ENCODE peak calls at places on chromosomes 5 and 9, in five cellular contexts. T is HepG2, L is IMR-90, A is GM12878, K is SK-N-SH. D is an unnamed sample.

GRCh38 chr5:130496215-130496614 is 592.0 kb downstream of the CHSY3 start:
- DNase-seq in T (no peak), L (no peak), A (no peak), K (no peak), D (no peak)

GRCh38 chr9:120152295-120152694 is 427.7 kb downstream of the CDK5RAP2 start:
- DNase-seq in T (no peak), L (no peak), A (no peak), K (peak), D (peak)

GRCh38 chr5:14147210-14147609 is 4.1 kb downstream of the TRIO start:
- DNase-seq in T (no peak), L (no peak), A (no peak), K (no peak), D (no peak)

GRCh38 chr9:97529363-97530076 is 28.1 kb downstream of the TMOD1 start:
- DNase-seq in T (no peak), L (peak), A (peak), K (no peak), D (no peak)

GRCh38 chr5:88142801-88143692 is 125.6 kb downstream of the TMEM161B start:
- DNase-seq in T (no peak), L (no peak), A (no peak), K (no peak), D (no peak)

GRCh38 chr9:89379508-89380115 is 61.3 kb downstream of the SECISBP2 start:
- DNase-seq in T (no peak), L (no peak), A (no peak), K (no peak), D (no peak)

GRCh38 chr5:138212828-138213160 is 329 bp downstream of the CDC23 start:
- DNase-seq in T (no peak), L (peak), A (no peak), K (no peak), D (peak)

GRCh38 chr5:143605403-143606005 is 202.0 kb upstream of the NR3C1 start:
- DNase-seq in T (no peak), L (peak), A (peak), K (no peak), D (no peak)

GRCh38 chr9:96071245-96072124 is 196.0 kb downstream of the ERCC6L2 start:
- DNase-seq in T (peak), L (peak), A (no peak), K (peak), D (peak)

GRCh38 chr9:123687246-123687721 is 242.6 kb downstream of the DENND1A start:
- DNase-seq in T (peak), L (no peak), A (no peak), K (no peak), D (no peak)

GRCh38 chr5:149264432-149265069 is 7.1 kb upstream of the AFAP1L1 start:
- DNase-seq in T (peak), L (no peak), A (no peak), K (peak), D (peak)

GRCh38 chr5:59276277-59276647 is 617.3 kb downstream of the PDE4D start:
- DNase-seq in T (no peak), L (no peak), A (no peak), K (no peak), D (no peak)

GRCh38 chr5:108280960-108281569 is 100.8 kb downstream of the FBXL17 start:
- DNase-seq in T (no peak), L (no peak), A (no peak), K (no peak), D (no peak)

GRCh38 chr9:126631254-126631653 is 17.5 kb downstream of the LMX1B start:
- DNase-seq in T (no peak), L (no peak), A (no peak), K (no peak), D (peak)

GRCh38 chr5:37495668-37496067 is 116.5 kb downstream of the WDR70 start:
- DNase-seq in T (no peak), L (peak), A (no peak), K (no peak), D (no peak)

GRCh38 chr5:38716516-38716915 is 129.3 kb upstream of the OSMR start:
- DNase-seq in T (no peak), L (no peak), A (no peak), K (no peak), D (no peak)

GRCh38 chr5:143261748-143262392 is 141.6 kb downstream of the NR3C1 start:
- DNase-seq in T (no peak), L (peak), A (no peak), K (no peak), D (no peak)

GRCh38 chr9:134966270-134966669 is 48.6 kb upstream of the FCN1 start:
- DNase-seq in T (no peak), L (no peak), A (no peak), K (no peak), D (no peak)

GRCh38 chr5:25028994-25029393 is 384.2 kb upstream of the CDH10 start:
- DNase-seq in T (no peak), L (no peak), A (no peak), K (no peak), D (no peak)

GRCh38 chr5:40906351-40906751 is 2.9 kb upstream of the C7 start:
- DNase-seq in T (peak), L (peak), A (no peak), K (no peak), D (no peak)

GRCh38 chr9:69195681-69196080 is 21.6 kb downstream of the TJP2 start:
- DNase-seq in T (no peak), L (no peak), A (no peak), K (no peak), D (no peak)

GRCh38 chr5:57394421-57395210 is 88.0 kb downstream of the ACTBL2 start:
- DNase-seq in T (no peak), L (no peak), A (no peak), K (no peak), D (no peak)

GRCh38 chr5:114185274-114185673 is 176.6 kb upstream of the KCNN2 start:
- DNase-seq in T (no peak), L (no peak), A (no peak), K (no peak), D (no peak)

GRCh38 chr5:10695055-10695649 is 65.9 kb downstream of the DAP start:
- DNase-seq in T (peak), L (peak), A (no peak), K (peak), D (no peak)

GRCh38 chr9:97627624-97628023 is 5.5 kb downstream of the TSTD2 start:
- DNase-seq in T (no peak), L (peak), A (no peak), K (no peak), D (no peak)

GRCh38 chr9:93184439-93185221 is 691 bp downstream of the WNK2 start:
- DNase-seq in T (no peak), L (no peak), A (no peak), K (peak), D (no peak)

GRCh38 chr9:120109242-120109641 is 470.7 kb downstream of the CDK5RAP2 start:
- DNase-seq in T (peak), L (no peak), A (no peak), K (peak), D (peak)

GRCh38 chr5:170467000-170467707 is 36.7 kb upstream of the KCNIP1 start:
- DNase-seq in T (no peak), L (peak), A (no peak), K (no peak), D (no peak)

GRCh38 chr9:32378496-32378895 is 5.9 kb upstream of the ACO1 start:
- DNase-seq in T (peak), L (peak), A (peak), K (peak), D (peak)

DNA sequence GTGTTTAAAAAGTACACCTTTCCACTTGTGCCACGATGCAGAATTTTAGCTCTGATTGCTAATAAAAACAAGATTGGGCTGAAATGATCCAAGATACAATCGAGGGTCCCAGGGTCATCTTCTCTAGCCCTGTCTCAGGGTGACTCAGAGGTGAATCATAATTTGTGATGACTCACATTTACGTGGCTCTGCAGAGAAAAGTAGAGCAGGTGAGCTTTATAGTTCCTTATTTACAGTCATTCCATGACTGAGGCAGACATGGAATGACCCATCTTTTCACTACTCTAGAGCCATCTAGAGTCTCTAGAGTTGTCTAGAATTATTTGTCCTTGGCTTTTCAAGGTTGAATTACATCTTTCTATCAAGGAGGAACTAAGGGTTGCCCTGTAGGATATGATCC is 155.2 kb downstream of the GAS1 start:
- DNase-seq in T (no peak), L (peak), A (no peak), K (no peak), D (no peak)
- TF ChIP-seq MXI1 in T (no peak), L (no peak), A (no peak), K (no peak), D (no peak)

DNA sequence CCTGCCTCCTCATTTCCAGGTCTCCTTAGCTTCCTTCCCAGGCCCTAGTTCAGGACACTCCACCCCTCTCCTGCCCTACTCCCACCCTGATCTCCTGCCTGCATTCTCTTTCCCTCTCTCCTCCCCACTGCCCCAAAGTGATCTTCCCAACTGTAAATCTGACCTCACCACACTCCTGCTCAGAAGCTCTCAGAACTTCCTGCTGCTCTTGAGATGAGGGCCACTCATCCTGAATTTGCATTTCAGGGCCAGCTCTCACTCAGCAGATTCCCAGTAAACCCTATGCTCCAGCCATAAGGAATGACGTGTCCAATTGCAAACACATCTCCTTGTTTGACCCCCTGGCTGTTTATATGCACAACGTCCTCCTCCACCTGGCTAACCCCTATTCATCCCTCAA is 94.9 kb downstream of the NSG2 start:
- DNase-seq in T (no peak), L (no peak), A (no peak), K (no peak), D (no peak)
- TF ChIP-seq MXI1 in T (no peak), L (no peak), A (no peak), K (no peak), D (no peak)

GRCh38 chr5:20606006-20606405 is 618.0 kb upstream of the CDH18 start:
- DNase-seq in T (no peak), L (no peak), A (no peak), K (no peak), D (no peak)

DNA sequence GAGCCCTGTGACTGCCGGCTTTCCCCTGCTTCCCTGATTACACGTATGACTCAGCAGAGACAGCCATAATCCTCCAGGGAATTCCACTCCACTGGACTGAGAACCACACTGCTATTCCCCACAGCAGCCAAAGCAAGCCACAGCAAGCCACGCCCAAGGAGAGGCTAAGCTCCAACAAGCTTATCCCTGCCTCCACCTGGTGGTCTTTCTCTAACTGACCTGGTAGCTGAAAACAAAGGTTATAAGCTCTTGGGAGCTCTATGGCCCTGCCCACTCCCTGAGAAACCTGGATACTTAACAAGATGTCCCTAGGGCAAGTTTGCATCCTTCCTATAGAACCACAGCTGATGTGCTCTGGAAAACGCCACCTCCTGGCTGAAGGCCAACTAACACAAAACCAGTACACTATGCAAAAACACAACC is 613.7 kb upstream of the CDH18 start:
- DNase-seq in T (no peak), L (no peak), A (no peak), K (no peak), D (no peak)
- TF ChIP-seq MXI1 in T (no peak), L (no peak), A (no peak), K (no peak), D (no peak)

GRCh38 chr5:177293819-177294581 is 9.5 kb downstream of the RAB24 start:
- DNase-seq in T (no peak), L (no peak), A (no peak), K (no peak), D (no peak)
- TF ChIP-seq MXI1 in T (no peak), L (no peak), A (no peak), K (no peak), D (no peak)

GRCh38 chr5:135272311-135272805 is 126.7 kb downstream of the MACROH2A1 start:
- DNase-seq in T (no peak), L (no peak), A (no peak), K (no peak), D (peak)
- TF ChIP-seq MXI1 in T (no peak), L (no peak), A (no peak), K (no peak), D (no peak)

DNA sequence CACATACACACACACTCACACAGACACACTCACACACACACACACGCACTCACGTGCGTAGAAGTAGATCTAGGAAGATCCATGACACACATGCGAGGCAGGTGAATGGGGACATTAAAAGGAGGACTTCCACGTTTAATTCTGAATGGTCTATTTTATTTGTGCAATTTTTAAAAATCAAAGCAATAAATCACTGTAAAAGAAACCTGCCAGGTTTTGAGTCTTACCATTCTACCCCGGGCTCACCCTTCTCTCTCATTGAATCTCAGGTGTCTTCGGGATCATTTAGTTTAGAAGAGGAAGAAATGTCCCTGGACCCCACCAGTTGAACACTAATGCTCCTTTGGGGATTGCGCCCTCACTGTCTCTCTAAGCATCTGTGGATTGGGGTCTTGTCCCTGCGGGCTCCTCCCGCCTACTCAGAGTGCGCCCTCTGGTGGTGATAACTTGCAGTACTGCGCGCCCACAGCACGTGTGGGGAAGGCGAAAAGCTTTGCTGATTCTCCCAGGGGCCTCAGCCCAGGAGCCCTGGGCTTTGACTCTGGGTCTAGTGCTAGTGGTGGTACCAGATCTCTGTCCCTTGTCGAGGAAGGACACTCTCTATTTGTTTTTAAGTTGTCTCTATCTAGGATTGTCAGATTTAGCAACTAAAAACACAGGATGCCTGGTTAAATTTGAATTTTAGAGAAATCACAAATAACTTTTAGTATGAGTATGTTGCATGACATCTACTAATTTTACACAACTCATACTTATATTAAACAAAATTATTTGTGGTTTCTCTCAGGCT is 34.8 kb downstream of the BOD1 start:
- DNase-seq in T (peak), L (peak), A (no peak), K (peak), D (peak)
- TF ChIP-seq MXI1 in T (no peak), L (peak), A (no peak), K (no peak), D (no peak)

DNA sequence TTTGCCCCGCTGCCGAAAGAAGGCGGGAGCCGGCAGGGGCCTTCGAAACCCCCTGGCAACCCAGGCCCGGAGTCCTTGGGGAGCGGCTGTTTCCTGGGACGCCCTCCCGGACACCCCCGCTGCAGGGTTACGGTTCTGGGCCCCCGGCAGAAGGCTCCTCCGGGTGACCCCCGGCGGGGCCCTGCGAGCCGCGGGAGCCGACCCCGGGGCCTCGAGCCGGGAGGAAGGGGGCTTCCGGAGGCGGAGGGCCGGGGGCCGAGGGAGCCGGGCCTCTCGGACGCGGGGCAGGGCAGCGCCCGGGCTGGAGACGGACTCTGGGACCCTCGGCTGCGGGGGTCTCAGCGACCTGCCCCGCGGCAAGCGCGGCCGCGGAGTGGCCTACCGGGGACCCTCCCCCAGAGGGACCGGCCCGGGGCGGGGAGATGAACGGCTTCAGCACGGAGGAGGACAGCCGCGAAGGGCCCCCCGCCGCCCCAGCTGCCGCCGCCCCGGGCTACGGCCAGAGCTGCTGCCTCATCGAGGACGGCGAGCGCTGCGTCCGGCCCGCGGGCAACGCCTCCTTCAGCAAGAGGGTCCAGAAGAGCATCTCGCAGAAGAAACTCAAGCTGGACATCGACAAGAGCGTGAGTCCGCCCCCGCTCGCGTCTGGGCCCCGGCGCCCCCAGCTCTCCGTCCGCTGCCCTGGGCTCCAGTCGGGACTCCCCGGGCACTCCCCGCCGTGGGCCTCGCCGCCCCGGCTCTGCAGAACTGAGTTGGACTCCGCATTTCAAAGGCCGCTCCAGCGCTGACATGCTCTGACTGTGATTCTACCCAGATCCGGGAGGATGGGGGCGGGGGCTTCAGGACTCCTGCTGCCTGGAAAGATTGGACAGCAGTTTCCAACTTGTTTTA is 631 bp downstream of the SAP30L start:
- DNase-seq in T (peak), L (peak), A (no peak), K (peak), D (peak)
- TF ChIP-seq MXI1 in T (no peak), L (peak), A (no peak), K (no peak), D (no peak)

GRCh38 chr5:145511351-145511750 is 323.8 kb downstream of the PRELID2 start:
- DNase-seq in T (no peak), L (peak), A (no peak), K (no peak), D (no peak)

GRCh38 chr5:145510769-145511168 is 324.4 kb downstream of the PRELID2 start:
- DNase-seq in T (no peak), L (no peak), A (no peak), K (no peak), D (no peak)

GRCh38 chr5:145510324-145510723 is 324.8 kb downstream of the PRELID2 start:
- DNase-seq in T (no peak), L (peak), A (no peak), K (no peak), D (no peak)

GRCh38 chr5:145506451-145506850 is 328.7 kb downstream of the PRELID2 start:
- DNase-seq in T (no peak), L (no peak), A (no peak), K (no peak), D (no peak)

GRCh38 chr5:145509336-145510150 is 325.6 kb downstream of the PRELID2 start:
- DNase-seq in T (no peak), L (peak), A (no peak), K (no peak), D (no peak)
- TF ChIP-seq MXI1 in T (no peak), L (no peak), A (no peak), K (no peak), D (no peak)

D was measured in K562.